ENCODE peak calls at places on chromosomes 3 and 15, in ten cellular contexts. S, G, P, E, M, V, C, O, W and J are unnamed samples.

GRCh38 chr3:36648241-36649034 is 115.9 kb downstream of the DCLK3 start:
- DNase-seq in S (no peak), G (no peak), P (peak; percentile 94), E (no peak), M (no peak), V (no peak), C (no peak), O (peak; percentile 86), W (no peak), J (no peak)

GRCh38 chr3:71069797-71070196 is 513.7 kb downstream of the FOXP1 start:
- DNase-seq in S (peak; percentile 58), G (peak; percentile 76), P (peak; percentile 67), E (peak; percentile 60), M (peak; percentile 52), V (peak; percentile 65), C (peak; percentile 56), O (peak; percentile 79), W (peak; percentile 56), J (peak; percentile 96)

GRCh38 chr15:84023636-84024035 is 211.9 kb upstream of the GOLGA6L4 start:
- DNase-seq in S (no peak), G (peak; percentile 15), P (peak; percentile 55), E (no peak), M (peak; percentile 48), V (peak; percentile 46), C (peak; percentile 28), O (peak; percentile 63), W (no peak), J (peak; percentile 31)

GRCh38 chr3:43477600-43477999 is 144.2 kb downstream of the ANO10 start:
- DNase-seq in S (no peak), G (peak; percentile 13), P (no peak), E (peak; percentile 60), M (no peak), V (no peak), C (no peak), O (no peak), W (peak; percentile 46), J (no peak)

GRCh38 chr15:76163429-76164020 is 103.7 kb downstream of the TMEM266 start:
- DNase-seq in S (no peak), G (peak; percentile 60), P (peak; percentile 92), E (no peak), M (no peak), V (no peak), C (peak; percentile 50), O (peak; percentile 96), W (peak; percentile 71), J (no peak)

GRCh38 chr3:162780313-162780712 is 1283.7 kb downstream of the OTOL1 start:
- DNase-seq in S (no peak), G (no peak), P (no peak), E (no peak), M (no peak), V (no peak), C (no peak), O (no peak), W (no peak), J (no peak)

GRCh38 chr15:100833432-100834389 is 45.9 kb upstream of the ALDH1A3 start:
- DNase-seq in S (no peak), G (no peak), P (no peak), E (no peak), M (no peak), V (no peak), C (no peak), O (no peak), W (no peak), J (no peak)

GRCh38 chr3:18351823-18352744 is 73.1 kb downstream of the SATB1 start:
- DNase-seq in S (no peak), G (peak; percentile 55), P (no peak), E (no peak), M (no peak), V (peak; percentile 6), C (peak; percentile 15), O (no peak), W (no peak), J (no peak)

GRCh38 chr15:54082836-54083492 is 104.7 kb downstream of the UNC13C start:
- DNase-seq in S (peak; percentile 44), G (no peak), P (peak; percentile 10), E (no peak), M (peak; percentile 21), V (peak; percentile 2), C (peak; percentile 48), O (peak; percentile 10), W (no peak), J (no peak)

GRCh38 chr15:100769043-100769974 is 110.3 kb upstream of the ALDH1A3 start:
- DNase-seq in S (no peak), G (no peak), P (no peak), E (no peak), M (no peak), V (no peak), C (peak; percentile 6), O (no peak), W (no peak), J (peak; percentile 75)

GRCh38 chr3:42024578-42025387 is 62.9 kb upstream of the ULK4 start:
- DNase-seq in S (no peak), G (no peak), P (peak; percentile 32), E (no peak), M (no peak), V (peak; percentile 63), C (peak; percentile 30), O (no peak), W (no peak), J (no peak)

DNA sequence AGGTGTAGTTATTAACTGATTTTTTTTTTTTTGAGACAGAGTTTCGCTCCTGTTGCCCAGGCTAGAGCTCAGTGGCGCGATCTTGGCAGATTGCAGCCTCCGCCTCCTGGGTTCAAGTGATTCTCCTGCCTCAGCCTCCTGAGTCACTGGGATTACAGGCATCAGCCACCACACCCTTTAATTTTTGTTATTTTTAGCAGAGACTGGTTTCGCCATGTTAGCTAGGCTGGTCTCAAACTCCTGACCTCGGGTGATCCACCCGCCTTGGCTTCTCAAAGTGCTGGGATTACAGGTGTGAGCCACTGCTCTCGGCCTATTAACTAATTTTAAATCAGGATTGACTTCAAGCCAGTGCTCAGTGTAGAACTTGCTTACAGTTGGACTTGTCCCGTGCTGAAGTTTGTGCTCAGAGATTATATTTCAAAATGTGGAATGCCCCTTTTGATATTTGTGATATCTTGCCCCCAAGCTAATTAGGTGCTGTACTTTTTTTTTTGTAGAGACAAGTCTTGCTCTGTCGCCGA is 6.0 kb downstream of the SKIL start:
- DNase-seq in S (no peak), G (no peak), P (no peak), E (no peak), M (no peak), V (no peak), C (no peak), O (no peak), W (no peak), J (no peak)
- H3K4me1 ChIP-seq in S (peaks cover 2% of the 10 kb centered on the region), G (no peaks in the 10 kb centered on the region), P (peaks cover 65% of the 10 kb centered on the region), E (peaks cover 7% of the 10 kb centered on the region), M (peaks cover 26% of the 10 kb centered on the region), V (peaks cover 5% of the 10 kb centered on the region), C (peaks cover 20% of the 10 kb centered on the region), O (peaks cover 5% of the 10 kb centered on the region), W (peaks cover 6% of the 10 kb centered on the region), J (peaks cover 74% of the 10 kb centered on the region)

GRCh38 chr3:183287301-183287971 is 34.4 kb downstream of the B3GNT5 start:
- DNase-seq in S (no peak), G (no peak), P (peak; percentile 95), E (no peak), M (peak; percentile 68), V (no peak), C (no peak), O (peak; percentile 99), W (no peak), J (no peak)
- H3K4me1 ChIP-seq in S (no peaks in the 10 kb centered on the region), G (peaks cover 19% of the 10 kb centered on the region), P (peaks cover 24% of the 10 kb centered on the region), E (peaks cover 9% of the 10 kb centered on the region), M (peaks cover 18% of the 10 kb centered on the region), V (no peaks in the 10 kb centered on the region), C (peaks cover 11% of the 10 kb centered on the region), O (peaks cover 3% of the 10 kb centered on the region), W (peaks cover 6% of the 10 kb centered on the region), J (peaks cover 11% of the 10 kb centered on the region)

GRCh38 chr3:40053663-40054062 is 244.3 kb downstream of the MYRIP start:
- DNase-seq in S (no peak), G (no peak), P (no peak), E (no peak), M (no peak), V (no peak), C (no peak), O (no peak), W (no peak), J (no peak)

GRCh38 chr3:40057077-40057476 is 247.7 kb downstream of the MYRIP start:
- DNase-seq in S (no peak), G (no peak), P (peak; percentile 86), E (no peak), M (no peak), V (no peak), C (no peak), O (no peak), W (no peak), J (no peak)

GRCh38 chr3:40054568-40055222 is 245.3 kb downstream of the MYRIP start:
- DNase-seq in S (no peak), G (no peak), P (peak; percentile 75), E (no peak), M (no peak), V (no peak), C (no peak), O (no peak), W (no peak), J (no peak)

GRCh38 chr3:40055361-40055760 is 246.0 kb downstream of the MYRIP start:
- DNase-seq in S (no peak), G (no peak), P (peak; percentile 71), E (no peak), M (no peak), V (no peak), C (no peak), O (no peak), W (no peak), J (no peak)

GRCh38 chr3:40055956-40056355 is 246.5 kb downstream of the MYRIP start:
- DNase-seq in S (no peak), G (no peak), P (peak; percentile 35), E (no peak), M (no peak), V (no peak), C (no peak), O (no peak), W (no peak), J (no peak)
- H3K4me1 ChIP-seq in S (no peaks in the 10 kb centered on the region), G (no peaks in the 10 kb centered on the region), P (peaks cover 54% of the 10 kb centered on the region), E (no peaks in the 10 kb centered on the region), M (no peaks in the 10 kb centered on the region), V (no peaks in the 10 kb centered on the region), C (peaks cover 3% of the 10 kb centered on the region), O (no peaks in the 10 kb centered on the region), W (no peaks in the 10 kb centered on the region), J (no peaks in the 10 kb centered on the region)

GRCh38 chr3:172217877-172218276 is 178.5 kb downstream of the FNDC3B start:
- DNase-seq in S (no peak), G (no peak), P (peak; percentile 66), E (no peak), M (no peak), V (no peak), C (no peak), O (peak; percentile 57), W (no peak), J (no peak)
- H3K4me1 ChIP-seq in S (peaks cover 15% of the 10 kb centered on the region), G (peaks cover 39% of the 10 kb centered on the region), P (peaks cover 72% of the 10 kb centered on the region), E (no peaks in the 10 kb centered on the region), M (peaks cover 3% of the 10 kb centered on the region), V (peaks cover 5% of the 10 kb centered on the region), C (peaks cover 17% of the 10 kb centered on the region), O (peaks cover 15% of the 10 kb centered on the region), W (peaks cover 8% of the 10 kb centered on the region), J (peaks cover 73% of the 10 kb centered on the region)

GRCh38 chr3:30628188-30628930 is 22.0 kb downstream of the TGFBR2 start:
- DNase-seq in S (no peak), G (no peak), P (no peak), E (no peak), M (no peak), V (peak; percentile 31), C (no peak), O (no peak), W (no peak), J (no peak)
- H3K4me1 ChIP-seq in S (peaks cover 4% of the 10 kb centered on the region), G (peaks cover 46% of the 10 kb centered on the region), P (peaks cover 70% of the 10 kb centered on the region), E (peaks cover 96% of the 10 kb centered on the region), M (no peaks in the 10 kb centered on the region), V (peaks cover 26% of the 10 kb centered on the region), C (peaks cover 3% of the 10 kb centered on the region), O (peaks cover 9% of the 10 kb centered on the region), W (peaks cover 76% of the 10 kb centered on the region), J (peaks cover 99% of the 10 kb centered on the region)